ENCODE peak calls at places on chromosomes 2 and 18, in nine cellular contexts. One of them, this sample, is unnamed.

GRCh38 chr2:70790079-70790963 is at the start of gene FIGLA:
- DNase-seq in A549: peak
- DNase-seq in T-helper 9 cell: no peak
- DNase-seq in left ventricle myocardium inferior: no peak
- DNase-seq in progenitor cell of endocrine pancreas: peak
- DNase-seq in KG1: no peak
- DNase-seq in DMS153: no peak
- DNase-seq in LoVo: no peak
- DNase-seq in mammary epithelial cell: no peak
- DNase-seq in this sample: no peak

GRCh38 chr2:1647417-1648240 is 96.7 kb downstream of the PXDN start:
- DNase-seq in A549: no peak
- DNase-seq in T-helper 9 cell: no peak
- DNase-seq in left ventricle myocardium inferior: no peak
- DNase-seq in progenitor cell of endocrine pancreas: no peak
- DNase-seq in KG1: no peak
- DNase-seq in DMS153: no peak
- DNase-seq in LoVo: no peak
- DNase-seq in mammary epithelial cell: no peak
- DNase-seq in this sample: no peak

GRCh38 chr18:12765127-12765526 is 62.3 kb downstream of the PSMG2 start:
- DNase-seq in A549: no peak
- DNase-seq in T-helper 9 cell: no peak
- DNase-seq in left ventricle myocardium inferior: no peak
- DNase-seq in progenitor cell of endocrine pancreas: no peak
- DNase-seq in KG1: no peak
- DNase-seq in DMS153: no peak
- DNase-seq in LoVo: no peak
- DNase-seq in mammary epithelial cell: no peak
- DNase-seq in this sample: no peak

GRCh38 chr2:232878855-232879617 is 9.0 kb downstream of the SNORC start:
- DNase-seq in A549: no peak
- DNase-seq in T-helper 9 cell: no peak
- DNase-seq in left ventricle myocardium inferior: peak
- DNase-seq in progenitor cell of endocrine pancreas: no peak
- DNase-seq in KG1: no peak
- DNase-seq in DMS153: no peak
- DNase-seq in LoVo: no peak
- DNase-seq in mammary epithelial cell: no peak
- DNase-seq in this sample: no peak

GRCh38 chr2:96353032-96353561 is 17.5 kb downstream of the NCAPH start:
- DNase-seq in A549: no peak
- DNase-seq in T-helper 9 cell: no peak
- DNase-seq in left ventricle myocardium inferior: peak
- DNase-seq in progenitor cell of endocrine pancreas: no peak
- DNase-seq in KG1: no peak
- DNase-seq in DMS153: peak
- DNase-seq in LoVo: no peak
- DNase-seq in mammary epithelial cell: no peak
- DNase-seq in this sample: no peak

GRCh38 chr2:71861186-71862160 is 286.2 kb downstream of the CYP26B1 start:
- DNase-seq in A549: no peak
- DNase-seq in T-helper 9 cell: no peak
- DNase-seq in left ventricle myocardium inferior: no peak
- DNase-seq in progenitor cell of endocrine pancreas: no peak
- DNase-seq in KG1: no peak
- DNase-seq in DMS153: no peak
- DNase-seq in LoVo: no peak
- DNase-seq in mammary epithelial cell: no peak
- DNase-seq in this sample: no peak

GRCh38 chr2:36476411-36476810 is 120.8 kb downstream of the CRIM1 start:
- DNase-seq in A549: no peak
- DNase-seq in T-helper 9 cell: no peak
- DNase-seq in left ventricle myocardium inferior: no peak
- DNase-seq in progenitor cell of endocrine pancreas: no peak
- DNase-seq in KG1: no peak
- DNase-seq in DMS153: no peak
- DNase-seq in LoVo: peak
- DNase-seq in mammary epithelial cell: no peak
- DNase-seq in this sample: no peak

GRCh38 chr2:205903549-205904129 is 182.3 kb downstream of the INO80D start:
- DNase-seq in A549: peak
- DNase-seq in T-helper 9 cell: no peak
- DNase-seq in left ventricle myocardium inferior: no peak
- DNase-seq in progenitor cell of endocrine pancreas: no peak
- DNase-seq in KG1: no peak
- DNase-seq in DMS153: no peak
- DNase-seq in LoVo: peak
- DNase-seq in mammary epithelial cell: no peak
- DNase-seq in this sample: peak

GRCh38 chr2:20213651-20214565 is 11.0 kb downstream of the SDC1 start:
- DNase-seq in A549: no peak
- DNase-seq in T-helper 9 cell: no peak
- DNase-seq in left ventricle myocardium inferior: no peak
- DNase-seq in progenitor cell of endocrine pancreas: no peak
- DNase-seq in KG1: no peak
- DNase-seq in DMS153: peak
- DNase-seq in LoVo: no peak
- DNase-seq in mammary epithelial cell: peak
- DNase-seq in this sample: no peak

GRCh38 chr2:9637330-9637729 is 6.5 kb upstream of the YWHAQ start:
- DNase-seq in A549: no peak
- DNase-seq in T-helper 9 cell: no peak
- DNase-seq in left ventricle myocardium inferior: no peak
- DNase-seq in progenitor cell of endocrine pancreas: no peak
- DNase-seq in KG1: no peak
- DNase-seq in DMS153: no peak
- DNase-seq in LoVo: peak
- DNase-seq in mammary epithelial cell: peak
- DNase-seq in this sample: no peak

GRCh38 chr2:164306872-164307271 is 314.4 kb downstream of the GRB14 start:
- DNase-seq in A549: no peak
- DNase-seq in T-helper 9 cell: no peak
- DNase-seq in left ventricle myocardium inferior: no peak
- DNase-seq in progenitor cell of endocrine pancreas: no peak
- DNase-seq in KG1: no peak
- DNase-seq in DMS153: no peak
- DNase-seq in LoVo: no peak
- DNase-seq in mammary epithelial cell: no peak
- DNase-seq in this sample: no peak

GRCh38 chr18:9906407-9906955 is 7.3 kb upstream of the VAPA start:
- DNase-seq in A549: no peak
- DNase-seq in T-helper 9 cell: no peak
- DNase-seq in left ventricle myocardium inferior: no peak
- DNase-seq in progenitor cell of endocrine pancreas: no peak
- DNase-seq in KG1: no peak
- DNase-seq in DMS153: no peak
- DNase-seq in LoVo: no peak
- DNase-seq in mammary epithelial cell: no peak
- DNase-seq in this sample: no peak

This sample was measured in HT-29.